ENCODE peak calls at places on chromosomes 16 and 17, in six cellular contexts. One of them, this sample, is unnamed.

GRCh38 chr16:54093281-54093680 is 193.3 kb downstream of the IRX3 start:
- DNase-seq in stimulated activated CD4-positive, alpha-beta T cell treated with anti-CD3 and anti-CD28 coated beads, Interleukin-15, amount 100 ng/mL, for 48 hours: no peak
- DNase-seq in endothelial cell: no peak
- DNase-seq in NCI-H524: no peak
- DNase-seq in A549: no peak
- DNase-seq in stimulated activated CD8-positive, alpha-beta memory T cell treated with anti-CD3 and anti-CD28 coated beads, Interleukin-4, amount 100 ng/mL, for 1 hour: no peak
- DNase-seq in this sample: no peak

GRCh38 chr16:78122774-78123315 is 23.4 kb downstream of the WWOX start:
- DNase-seq in stimulated activated CD4-positive, alpha-beta T cell treated with anti-CD3 and anti-CD28 coated beads, Interleukin-15, amount 100 ng/mL, for 48 hours: no peak
- DNase-seq in endothelial cell: no peak
- DNase-seq in NCI-H524: peak
- DNase-seq in A549: peak
- DNase-seq in stimulated activated CD8-positive, alpha-beta memory T cell treated with anti-CD3 and anti-CD28 coated beads, Interleukin-4, amount 100 ng/mL, for 1 hour: no peak
- DNase-seq in this sample: peak

GRCh38 chr17:17181666-17182600 is 24.2 kb downstream of the PLD6 start:
- DNase-seq in stimulated activated CD4-positive, alpha-beta T cell treated with anti-CD3 and anti-CD28 coated beads, Interleukin-15, amount 100 ng/mL, for 48 hours: no peak
- DNase-seq in endothelial cell: no peak
- DNase-seq in NCI-H524: no peak
- DNase-seq in A549: no peak
- DNase-seq in stimulated activated CD8-positive, alpha-beta memory T cell treated with anti-CD3 and anti-CD28 coated beads, Interleukin-4, amount 100 ng/mL, for 1 hour: no peak
- DNase-seq in this sample: no peak

GRCh38 chr17:10210151-10210574 is 11.8 kb upstream of the GAS7 start:
- DNase-seq in stimulated activated CD4-positive, alpha-beta T cell treated with anti-CD3 and anti-CD28 coated beads, Interleukin-15, amount 100 ng/mL, for 48 hours: no peak
- DNase-seq in endothelial cell: no peak
- DNase-seq in NCI-H524: no peak
- DNase-seq in A549: no peak
- DNase-seq in stimulated activated CD8-positive, alpha-beta memory T cell treated with anti-CD3 and anti-CD28 coated beads, Interleukin-4, amount 100 ng/mL, for 1 hour: no peak
- DNase-seq in this sample: no peak

GRCh38 chr17:45092932-45093430 is 31.9 kb downstream of the NMT1 start:
- DNase-seq in stimulated activated CD4-positive, alpha-beta T cell treated with anti-CD3 and anti-CD28 coated beads, Interleukin-15, amount 100 ng/mL, for 48 hours: no peak
- DNase-seq in endothelial cell: no peak
- DNase-seq in NCI-H524: no peak
- DNase-seq in A549: peak
- DNase-seq in stimulated activated CD8-positive, alpha-beta memory T cell treated with anti-CD3 and anti-CD28 coated beads, Interleukin-4, amount 100 ng/mL, for 1 hour: no peak
- DNase-seq in this sample: no peak

GRCh38 chr17:35799942-35800341 is 4.5 kb upstream of the MMP28 start:
- DNase-seq in stimulated activated CD4-positive, alpha-beta T cell treated with anti-CD3 and anti-CD28 coated beads, Interleukin-15, amount 100 ng/mL, for 48 hours: no peak
- DNase-seq in endothelial cell: no peak
- DNase-seq in NCI-H524: no peak
- DNase-seq in A549: peak
- DNase-seq in stimulated activated CD8-positive, alpha-beta memory T cell treated with anti-CD3 and anti-CD28 coated beads, Interleukin-4, amount 100 ng/mL, for 1 hour: no peak
- DNase-seq in this sample: no peak

GRCh38 chr17:58267347-58268324 is 13.1 kb downstream of the MPO start:
- DNase-seq in stimulated activated CD4-positive, alpha-beta T cell treated with anti-CD3 and anti-CD28 coated beads, Interleukin-15, amount 100 ng/mL, for 48 hours: no peak
- DNase-seq in endothelial cell: no peak
- DNase-seq in NCI-H524: no peak
- DNase-seq in A549: no peak
- DNase-seq in stimulated activated CD8-positive, alpha-beta memory T cell treated with anti-CD3 and anti-CD28 coated beads, Interleukin-4, amount 100 ng/mL, for 1 hour: no peak
- DNase-seq in this sample: no peak

GRCh38 chr16:67389911-67390815 is 3.1 kb downstream of the TPPP3 start:
- DNase-seq in stimulated activated CD4-positive, alpha-beta T cell treated with anti-CD3 and anti-CD28 coated beads, Interleukin-15, amount 100 ng/mL, for 48 hours: no peak
- DNase-seq in endothelial cell: no peak
- DNase-seq in NCI-H524: no peak
- DNase-seq in A549: no peak
- DNase-seq in stimulated activated CD8-positive, alpha-beta memory T cell treated with anti-CD3 and anti-CD28 coated beads, Interleukin-4, amount 100 ng/mL, for 1 hour: no peak
- DNase-seq in this sample: no peak

GRCh38 chr16:56866955-56867830 is 2.2 kb downstream of the SLC12A3 start:
- DNase-seq in stimulated activated CD4-positive, alpha-beta T cell treated with anti-CD3 and anti-CD28 coated beads, Interleukin-15, amount 100 ng/mL, for 48 hours: peak
- DNase-seq in endothelial cell: peak
- DNase-seq in NCI-H524: peak
- DNase-seq in A549: peak
- DNase-seq in stimulated activated CD8-positive, alpha-beta memory T cell treated with anti-CD3 and anti-CD28 coated beads, Interleukin-4, amount 100 ng/mL, for 1 hour: no peak
- DNase-seq in this sample: peak

GRCh38 chr17:40526668-40527067 is 25.2 kb upstream of the TNS4 start:
- DNase-seq in stimulated activated CD4-positive, alpha-beta T cell treated with anti-CD3 and anti-CD28 coated beads, Interleukin-15, amount 100 ng/mL, for 48 hours: no peak
- DNase-seq in endothelial cell: no peak
- DNase-seq in NCI-H524: peak
- DNase-seq in A549: no peak
- DNase-seq in stimulated activated CD8-positive, alpha-beta memory T cell treated with anti-CD3 and anti-CD28 coated beads, Interleukin-4, amount 100 ng/mL, for 1 hour: no peak
- DNase-seq in this sample: no peak

GRCh38 chr16:18855196-18855595 is 53.8 kb upstream of the ARL6IP1 start:
- DNase-seq in stimulated activated CD4-positive, alpha-beta T cell treated with anti-CD3 and anti-CD28 coated beads, Interleukin-15, amount 100 ng/mL, for 48 hours: no peak
- DNase-seq in endothelial cell: no peak
- DNase-seq in NCI-H524: no peak
- DNase-seq in A549: no peak
- DNase-seq in stimulated activated CD8-positive, alpha-beta memory T cell treated with anti-CD3 and anti-CD28 coated beads, Interleukin-4, amount 100 ng/mL, for 1 hour: no peak
- DNase-seq in this sample: no peak

GRCh38 chr17:35588196-35588920 is 1.2 kb downstream of the AP2B1 start:
- DNase-seq in stimulated activated CD4-positive, alpha-beta T cell treated with anti-CD3 and anti-CD28 coated beads, Interleukin-15, amount 100 ng/mL, for 48 hours: no peak
- DNase-seq in endothelial cell: no peak
- DNase-seq in NCI-H524: no peak
- DNase-seq in A549: peak
- DNase-seq in stimulated activated CD8-positive, alpha-beta memory T cell treated with anti-CD3 and anti-CD28 coated beads, Interleukin-4, amount 100 ng/mL, for 1 hour: no peak
- DNase-seq in this sample: no peak

GRCh38 chr17:82627827-82628226 is 20.4 kb downstream of the WDR45B start:
- DNase-seq in stimulated activated CD4-positive, alpha-beta T cell treated with anti-CD3 and anti-CD28 coated beads, Interleukin-15, amount 100 ng/mL, for 48 hours: no peak
- DNase-seq in endothelial cell: no peak
- DNase-seq in NCI-H524: no peak
- DNase-seq in A549: no peak
- DNase-seq in stimulated activated CD8-positive, alpha-beta memory T cell treated with anti-CD3 and anti-CD28 coated beads, Interleukin-4, amount 100 ng/mL, for 1 hour: no peak
- DNase-seq in this sample: no peak

GRCh38 chr17:21034350-21035235 is 8.2 kb downstream of the USP22 start:
- DNase-seq in stimulated activated CD4-positive, alpha-beta T cell treated with anti-CD3 and anti-CD28 coated beads, Interleukin-15, amount 100 ng/mL, for 48 hours: no peak
- DNase-seq in endothelial cell: no peak
- DNase-seq in NCI-H524: no peak
- DNase-seq in A549: no peak
- DNase-seq in stimulated activated CD8-positive, alpha-beta memory T cell treated with anti-CD3 and anti-CD28 coated beads, Interleukin-4, amount 100 ng/mL, for 1 hour: no peak
- DNase-seq in this sample: peak

GRCh38 chr16:25692307-25692706 is 548 bp downstream of the HS3ST4 start:
- DNase-seq in stimulated activated CD4-positive, alpha-beta T cell treated with anti-CD3 and anti-CD28 coated beads, Interleukin-15, amount 100 ng/mL, for 48 hours: no peak
- DNase-seq in endothelial cell: peak
- DNase-seq in NCI-H524: no peak
- DNase-seq in A549: no peak
- DNase-seq in stimulated activated CD8-positive, alpha-beta memory T cell treated with anti-CD3 and anti-CD28 coated beads, Interleukin-4, amount 100 ng/mL, for 1 hour: no peak
- DNase-seq in this sample: no peak

GRCh38 chr17:59769891-59770290 is 62.4 kb downstream of the VMP1 start:
- DNase-seq in stimulated activated CD4-positive, alpha-beta T cell treated with anti-CD3 and anti-CD28 coated beads, Interleukin-15, amount 100 ng/mL, for 48 hours: no peak
- DNase-seq in endothelial cell: no peak
- DNase-seq in NCI-H524: no peak
- DNase-seq in A549: no peak
- DNase-seq in stimulated activated CD8-positive, alpha-beta memory T cell treated with anti-CD3 and anti-CD28 coated beads, Interleukin-4, amount 100 ng/mL, for 1 hour: no peak
- DNase-seq in this sample: no peak

GRCh38 chr16:70769761-70770160 is 31.2 kb downstream of the VAC14 start:
- DNase-seq in stimulated activated CD4-positive, alpha-beta T cell treated with anti-CD3 and anti-CD28 coated beads, Interleukin-15, amount 100 ng/mL, for 48 hours: no peak
- DNase-seq in endothelial cell: no peak
- DNase-seq in NCI-H524: no peak
- DNase-seq in A549: no peak
- DNase-seq in stimulated activated CD8-positive, alpha-beta memory T cell treated with anti-CD3 and anti-CD28 coated beads, Interleukin-4, amount 100 ng/mL, for 1 hour: no peak
- DNase-seq in this sample: no peak

GRCh38 chr17:81097134-81097942 is 62.4 kb downstream of the BAIAP2 start:
- DNase-seq in stimulated activated CD4-positive, alpha-beta T cell treated with anti-CD3 and anti-CD28 coated beads, Interleukin-15, amount 100 ng/mL, for 48 hours: peak
- DNase-seq in endothelial cell: peak
- DNase-seq in NCI-H524: no peak
- DNase-seq in A549: peak
- DNase-seq in stimulated activated CD8-positive, alpha-beta memory T cell treated with anti-CD3 and anti-CD28 coated beads, Interleukin-4, amount 100 ng/mL, for 1 hour: peak
- DNase-seq in this sample: peak

GRCh38 chr17:74852237-74853047 is 7.2 kb downstream of the GRIN2C start:
- DNase-seq in stimulated activated CD4-positive, alpha-beta T cell treated with anti-CD3 and anti-CD28 coated beads, Interleukin-15, amount 100 ng/mL, for 48 hours: peak
- DNase-seq in endothelial cell: peak
- DNase-seq in NCI-H524: no peak
- DNase-seq in A549: no peak
- DNase-seq in stimulated activated CD8-positive, alpha-beta memory T cell treated with anti-CD3 and anti-CD28 coated beads, Interleukin-4, amount 100 ng/mL, for 1 hour: no peak
- DNase-seq in this sample: no peak